ENCODE peak calls at places on chromosomes 13 and 19, in six cellular contexts. R is stomach, M is K562, Z is SK-N-SH, E is endothelial cell of umbilical vein, O is GM12891. B is an unnamed sample.

GRCh38 chr19:41755328-41755913 is at the start of gene CEACAM6:
- DNase-seq in O (no peak), R (no peak), E (no peak), Z (no peak), M (no peak), B (no peak)

GRCh38 chr13:100035936-100036335 is 53.0 kb upstream of the PCCA start:
- DNase-seq in Z (no peak), E (no peak), R (no peak), M (no peak), O (no peak), B (no peak)

GRCh38 chr13:32426981-32427851 is 714 bp downstream of the N4BP2L1 start:
- DNase-seq in E (peak; percentile 25), O (no peak), R (peak; percentile 57), M (no peak), Z (peak; percentile 80), B (peak; percentile 91)

GRCh38 chr13:76223565-76223964 is 587.4 kb downstream of the LMO7 start:
- DNase-seq in Z (no peak), R (no peak), O (no peak), M (no peak), E (no peak), B (no peak)

GRCh38 chr13:65555973-65556372 is 1674.2 kb downstream of the PCDH9 start:
- DNase-seq in O (no peak), E (no peak), M (no peak), Z (peak; percentile 52), R (no peak), B (no peak)

GRCh38 chr19:22523940-22524339 is 101.8 kb upstream of the ZNF98 start:
- DNase-seq in R (no peak), O (no peak), M (no peak), E (no peak), Z (no peak), B (no peak)

GRCh38 chr13:33150662-33151061 is 134.4 kb downstream of the KL start:
- DNase-seq in M (no peak), E (no peak), Z (no peak), O (no peak), R (no peak), B (no peak)

GRCh38 chr19:43809762-43810696 is 7.8 kb upstream of the LYPD5 start:
- DNase-seq in O (no peak), M (peak; percentile 44), Z (peak; percentile 55), E (peak; percentile 58), R (no peak), B (no peak)

GRCh38 chr19:15118789-15119494 is 11.7 kb downstream of the SYDE1 start:
- DNase-seq in R (no peak), M (no peak), E (no peak), Z (no peak), O (no peak), B (no peak)

GRCh38 chr13:31444266-31444862 is 244.6 kb downstream of the B3GLCT start:
- DNase-seq in R (no peak), E (no peak), M (no peak), O (no peak), Z (no peak), B (no peak)

GRCh38 chr19:2589441-2589840 is 113.1 kb downstream of the GNG7 start:
- DNase-seq in O (no peak), Z (no peak), E (no peak), R (no peak), M (no peak), B (peak; percentile 8)

DNA sequence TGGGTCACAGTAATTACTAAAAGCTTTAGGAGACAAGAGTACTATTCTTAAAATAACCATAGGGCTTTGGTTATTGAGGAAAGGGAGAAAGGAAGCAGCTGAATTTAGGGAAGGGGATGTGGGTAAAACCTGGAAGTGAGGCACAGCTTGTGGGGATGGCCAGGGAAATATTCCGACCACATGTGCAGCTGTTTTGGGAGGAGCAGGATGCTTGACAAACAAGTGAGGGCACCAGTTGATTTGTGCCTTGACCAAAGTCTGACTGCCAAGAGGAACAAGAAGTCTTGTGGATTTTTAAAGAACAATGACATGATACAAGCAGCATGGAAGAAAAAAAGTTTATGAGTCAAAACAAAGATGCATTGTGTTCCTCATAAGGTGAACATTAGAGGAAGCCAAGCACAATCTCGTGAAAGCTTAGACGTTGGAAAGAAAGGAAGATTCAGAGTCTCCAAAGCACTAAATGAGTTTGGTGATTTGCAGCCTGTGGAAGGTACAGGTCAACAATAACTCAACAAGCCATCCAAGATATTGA is 108.5 kb upstream of the GPC6 start:
- DNase-seq in R (no peak), M (no peak), Z (no peak), O (no peak), E (no peak), B (no peak)
- TF ChIP-seq POLR2AphosphoS5 in R (no peak), M (no peak), Z (no peak), O (no peak), E (no peak), B (no peak)

GRCh38 chr19:55172741-55173140 is 6.3 kb upstream of the DNAAF3 start:
- DNase-seq in O (no peak), R (no peak), M (no peak), E (no peak), Z (no peak), B (no peak)

GRCh38 chr19:55174425-55175116 is 5.5 kb downstream of the SYT5 start:
- DNase-seq in Z (no peak), R (no peak), M (peak; percentile 21), E (no peak), O (no peak), B (no peak)

GRCh38 chr19:55173186-55173716 is 6.8 kb upstream of the DNAAF3 start:
- DNase-seq in E (no peak), O (no peak), R (no peak), M (no peak), Z (no peak), B (no peak)

GRCh38 chr19:55175117-55175867 is 4.8 kb downstream of the SYT5 start:
- DNase-seq in E (no peak), O (no peak), M (peak; percentile 96), Z (no peak), R (no peak), B (no peak)

GRCh38 chr19:55173717-55174409 is 6.2 kb downstream of the SYT5 start:
- DNase-seq in Z (peak; percentile 74), M (peak; percentile 94), R (peak; percentile 43), O (no peak), E (no peak), B (peak; percentile 81)
- TF ChIP-seq POLR2AphosphoS5 in Z (no peak), M (no peak), R (no peak), O (no peak), E (no peak), B (no peak)

DNA sequence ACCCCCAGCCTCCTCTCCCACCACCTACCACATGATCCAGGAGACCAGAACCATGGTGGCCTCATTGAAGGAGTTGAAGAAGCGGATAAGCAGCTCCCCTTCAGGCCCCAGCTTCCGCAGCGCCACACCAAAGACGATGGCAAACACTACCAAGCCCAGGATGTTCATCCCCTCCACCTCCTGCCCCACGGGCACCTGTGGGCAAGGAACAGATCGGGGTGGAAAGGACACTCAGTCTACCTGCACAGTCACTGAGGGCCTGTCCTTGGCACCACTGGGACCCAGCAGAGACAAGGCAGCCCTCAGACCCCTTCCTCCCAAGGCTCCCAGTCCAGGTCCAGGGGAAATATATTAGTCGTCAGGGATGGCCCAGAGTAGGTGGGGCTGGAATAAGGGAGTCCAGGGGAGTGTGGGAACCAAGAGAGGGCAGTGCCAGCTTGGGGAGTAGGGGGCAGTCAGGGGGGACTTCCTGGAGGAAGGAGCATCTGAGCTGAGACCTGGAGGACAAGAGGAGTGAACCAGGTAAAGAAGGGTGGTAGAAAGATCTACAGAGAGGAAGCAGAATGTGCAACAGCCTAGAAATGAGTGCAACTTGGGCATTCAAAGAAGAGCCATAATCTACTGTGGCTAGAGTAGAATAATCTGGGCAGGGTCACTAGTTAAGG is 5.9 kb downstream of the SLC1A5 start:
- DNase-seq in Z (no peak), R (no peak), E (no peak), O (no peak), M (no peak), B (no peak)
- TF ChIP-seq POLR2AphosphoS5 in Z (no peak), R (no peak), E (no peak), O (no peak), M (no peak), B (no peak)

GRCh38 chr19:45601524-45602522 is at the start of gene GPR4:
- DNase-seq in M (no peak), Z (peak; percentile 74), R (no peak), O (no peak), E (no peak), B (no peak)

GRCh38 chr19:45608948-45609347 is 6.9 kb upstream of the GPR4 start:
- DNase-seq in M (no peak), O (no peak), Z (no peak), E (no peak), R (no peak), B (no peak)

GRCh38 chr19:45607071-45608029 is 5.3 kb upstream of the GPR4 start:
- DNase-seq in R (peak; percentile 80), M (peak; percentile 68), O (no peak), Z (peak; percentile 83), E (peak; percentile 84), B (peak; percentile 84)
- TF ChIP-seq POLR2AphosphoS5 in R (no peak), M (no peak), O (peak; percentile 47), Z (peak; percentile 14), E (peak; percentile 41), B (peak; percentile 65)

DNA sequence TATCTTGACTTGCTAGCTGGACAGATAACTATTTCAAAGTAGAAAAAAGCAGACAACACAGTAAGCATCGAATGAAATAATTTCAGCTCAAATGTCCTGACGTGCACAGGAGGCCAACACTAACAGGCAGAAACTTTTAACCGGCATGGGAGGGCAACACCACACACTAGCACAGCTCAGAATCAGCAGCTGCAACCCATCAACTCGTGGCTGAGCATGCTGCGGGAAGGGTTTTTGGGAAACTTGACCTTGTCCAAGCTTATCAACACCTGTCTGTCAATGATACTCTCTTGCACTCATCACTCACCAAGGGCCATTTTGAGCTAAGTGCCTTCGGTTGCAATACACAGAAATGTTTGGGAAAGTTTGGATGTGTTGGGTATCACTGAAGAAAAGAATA is 483.8 kb downstream of the TSHZ3 start:
- DNase-seq in E (no peak), O (no peak), R (no peak), M (no peak), Z (no peak), B (no peak)
- TF ChIP-seq POLR2AphosphoS5 in E (no peak), O (no peak), R (no peak), M (no peak), Z (no peak), B (no peak)

GRCh38 chr13:60396783-60397692 is at the start of gene TDRD3:
- DNase-seq in E (peak; percentile 90), M (peak; percentile 70), R (peak; percentile 80), Z (peak; percentile 90), O (peak; percentile 66), B (peak; percentile 95)
- TF ChIP-seq POLR2AphosphoS5 in E (peak; percentile 71), M (peak; percentile 53), R (no peak), Z (peak; percentile 67), O (no peak), B (peak; percentile 90)

DNA sequence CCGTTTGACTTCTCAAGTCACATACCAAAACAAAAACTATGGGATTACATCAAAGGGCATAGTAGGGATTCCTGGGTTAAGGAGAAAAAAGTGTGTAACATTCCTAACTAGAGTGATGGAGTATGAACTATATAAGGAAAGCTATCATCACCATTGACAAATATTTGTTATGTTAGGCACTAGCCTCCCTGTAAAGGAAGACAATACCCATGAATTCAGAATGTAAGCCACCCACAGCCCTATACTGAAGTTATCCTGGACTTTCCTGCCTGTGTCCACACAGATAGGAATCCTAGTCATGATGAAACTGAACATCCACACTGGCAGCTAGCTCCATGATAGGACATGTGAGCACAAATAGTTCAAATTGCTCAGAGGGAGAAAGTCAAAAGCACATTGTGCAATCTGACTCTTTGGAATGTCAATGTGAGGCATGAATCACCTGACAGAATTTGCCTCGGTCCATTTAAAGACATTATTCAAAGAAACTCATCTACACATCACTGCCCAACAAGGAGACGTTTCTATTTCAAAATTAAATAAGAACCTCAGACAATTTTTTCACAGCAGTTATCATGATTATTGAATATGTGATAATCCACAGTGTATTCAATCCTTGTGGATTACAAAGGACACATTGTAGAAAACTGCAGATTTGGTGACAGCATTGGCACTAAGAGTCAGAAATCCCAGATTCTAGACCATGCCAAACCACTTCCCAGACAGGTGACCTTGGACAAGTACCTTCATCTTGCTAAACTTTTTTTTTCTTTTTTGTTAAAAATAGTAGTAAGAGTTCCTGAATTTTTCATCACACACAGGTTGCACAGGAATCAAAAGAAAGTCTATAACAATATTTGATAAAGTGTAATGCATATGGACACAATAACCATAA is 529.3 kb downstream of the IRS2 start:
- DNase-seq in M (no peak), R (no peak), O (no peak), E (peak; percentile 42), Z (no peak), B (no peak)
- TF ChIP-seq POLR2AphosphoS5 in M (no peak), R (no peak), O (no peak), E (no peak), Z (peak; percentile 12), B (no peak)